ENCODE peak calls at places on chromosome 21, in seven cellular contexts. W is trophoblast cell, D is mesendoderm, V is IMR-90, B is mesenchymal stem cell, O is H9, C is H1. I is an unnamed sample.

GRCh38 chr21:25983745-25984144 is 186.8 kb downstream of the APP start:
- DNase-seq in W (no peak), D (peak; percentile 39), V (no peak), B (no peak), O (no peak), C (no peak), I (no peak)

GRCh38 chr21:27406297-27407009 is 439.6 kb upstream of the ADAMTS5 start:
- DNase-seq in W (no peak), D (peak; percentile 11), V (peak; percentile 79), B (peak; percentile 36), O (no peak), C (no peak), I (no peak)

GRCh38 chr21:32411366-32412161 is 942 bp upstream of the EVA1C start:
- DNase-seq in W (peak; percentile 25), D (no peak), V (peak; percentile 38), B (peak; percentile 15), O (peak; percentile 39), C (no peak), I (no peak)

GRCh38 chr21:34198232-34199120 is 125.1 kb downstream of the MRPS6 start:
- DNase-seq in W (no peak), D (no peak), V (no peak), B (no peak), O (no peak), C (no peak), I (no peak)

GRCh38 chr21:37682908-37683307 is 233.3 kb downstream of the KCNJ6 start:
- DNase-seq in W (no peak), D (no peak), V (no peak), B (no peak), O (no peak), C (no peak), I (no peak)

GRCh38 chr21:42983869-42984268 is 9.5 kb downstream of the PKNOX1 start:
- DNase-seq in W (no peak), D (no peak), V (no peak), B (no peak), O (no peak), C (no peak), I (no peak)

GRCh38 chr21:41783476-41784150 is 16.8 kb upstream of the RIPK4 start:
- DNase-seq in W (peak; percentile 100), D (no peak), V (no peak), B (no peak), O (no peak), C (no peak), I (no peak)

GRCh38 chr21:41953831-41954653 is at the start of gene C2CD2:
- DNase-seq in W (peak; percentile 67), D (peak; percentile 85), V (peak; percentile 73), B (peak; percentile 85), O (peak; percentile 80), C (no peak), I (peak; percentile 42)

GRCh38 chr21:34822957-34823356 is 154.2 kb downstream of the CLIC6 start:
- DNase-seq in W (peak; percentile 43), D (peak; percentile 22), V (peak; percentile 68), B (peak; percentile 66), O (no peak), C (no peak), I (no peak)

GRCh38 chr21:19771881-19772280 is 1226.3 kb upstream of the NCAM2 start:
- DNase-seq in W (no peak), D (no peak), V (no peak), B (no peak), O (no peak), C (no peak), I (no peak)

GRCh38 chr21:36369064-36369685 is 16.0 kb upstream of the CHAF1B start:
- DNase-seq in W (no peak), D (no peak), V (no peak), B (no peak), O (no peak), C (no peak), I (no peak)

GRCh38 chr21:17388226-17388625 is 124.6 kb upstream of the CXADR start:
- DNase-seq in W (no peak), D (peak; percentile 23), V (no peak), B (no peak), O (no peak), C (no peak), I (no peak)

GRCh38 chr21:42352433-42353095 is 1.8 kb upstream of the TFF2 start:
- DNase-seq in W (no peak), D (no peak), V (no peak), B (no peak), O (no peak), C (no peak), I (no peak)

GRCh38 chr21:42542196-42542595 is 28.5 kb downstream of the SLC37A1 start:
- DNase-seq in W (no peak), D (no peak), V (no peak), B (no peak), O (no peak), C (no peak), I (no peak)

GRCh38 chr21:32392880-32393676 is at the start of gene URB1:
- DNase-seq in W (peak; percentile 92), D (peak; percentile 84), V (peak; percentile 65), B (peak; percentile 66), O (peak; percentile 93), C (peak; percentile 34), I (peak; percentile 43)

GRCh38 chr21:21463456-21463855 is 465.2 kb downstream of the NCAM2 start:
- DNase-seq in W (no peak), D (no peak), V (no peak), B (no peak), O (no peak), C (no peak), I (no peak)

GRCh38 chr21:41678944-41679343 is 87.9 kb downstream of the RIPK4 start:
- DNase-seq in W (peak; percentile 100), D (peak; percentile 99), V (peak; percentile 94), B (peak; percentile 87), O (peak; percentile 98), C (peak; percentile 82), I (peak; percentile 90)

GRCh38 chr21:31191553-31191952 is 152.5 kb downstream of the TIAM1 start:
- DNase-seq in W (no peak), D (no peak), V (peak; percentile 6), B (no peak), O (no peak), C (no peak), I (no peak)
- H3K18ac ChIP-seq in W (no peak overlapping the region), D (no peak overlapping the region), V (no peak overlapping the region), B (no peak overlapping the region), O (no peak overlapping the region), C (no peak overlapping the region), I (no peak overlapping the region)

GRCh38 chr21:18636897-18637296 is 233.3 kb upstream of the TMPRSS15 start:
- DNase-seq in W (no peak), D (no peak), V (no peak), B (no peak), O (no peak), C (no peak), I (no peak)
- H3K18ac ChIP-seq in W (no peak overlapping the region), D (no peak overlapping the region), V (no peak overlapping the region), B (no peak overlapping the region), O (no peak overlapping the region), C (no peak overlapping the region), I (no peak overlapping the region)

DNA sequence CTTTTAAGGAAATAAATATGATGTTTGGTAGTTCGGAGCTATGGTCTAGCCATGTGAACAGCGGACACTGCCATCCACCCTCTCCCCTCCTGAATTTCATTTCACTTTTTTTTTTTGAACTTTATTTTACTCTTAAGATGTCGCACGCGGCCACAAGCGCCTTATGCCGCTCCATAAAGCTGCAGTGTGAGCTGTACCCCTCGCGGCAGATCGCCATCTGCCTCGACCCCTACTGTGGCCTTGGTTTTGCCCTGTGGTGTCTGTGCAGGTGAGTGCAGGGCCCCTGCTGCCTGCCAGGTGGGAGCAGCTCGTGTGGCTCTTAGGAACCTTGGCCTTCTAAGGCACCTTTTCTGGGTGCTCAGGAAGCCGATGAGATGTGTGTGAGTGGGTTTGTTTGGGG is 48.1 kb downstream of the S100B start:
- DNase-seq in W (no peak), D (no peak), V (no peak), B (no peak), O (no peak), C (no peak), I (no peak)
- H3K18ac ChIP-seq in W (no peak overlapping the region), D (no peak overlapping the region), V (no peak overlapping the region), B (no peak overlapping the region), O (no peak overlapping the region), C (no peak overlapping the region), I (no peak overlapping the region)

GRCh38 chr21:28795251-28795650 is 197.4 kb downstream of the LTN1 start:
- DNase-seq in W (peak; percentile 30), D (no peak), V (no peak), B (no peak), O (no peak), C (no peak), I (no peak)
- H3K18ac ChIP-seq in W (no peak overlapping the region), D (no peak overlapping the region), V (peak overlapping the region; percentile 65), B (no peak overlapping the region), O (no peak overlapping the region), C (no peak overlapping the region), I (no peak overlapping the region)

GRCh38 chr21:46546799-46547198 is 58.1 kb downstream of the S100B start:
- DNase-seq in W (no peak), D (no peak), V (no peak), B (no peak), O (no peak), C (no peak), I (no peak)
- H3K18ac ChIP-seq in W (no peak overlapping the region), D (no peak overlapping the region), V (no peak overlapping the region), B (no peak overlapping the region), O (no peak overlapping the region), C (no peak overlapping the region), I (no peak overlapping the region)

GRCh38 chr21:44999428-44999971 is 59.7 kb downstream of the SLX9 start:
- DNase-seq in W (no peak), D (no peak), V (no peak), B (no peak), O (no peak), C (no peak), I (no peak)
- H3K18ac ChIP-seq in W (no peak overlapping the region), D (no peak overlapping the region), V (no peak overlapping the region), B (no peak overlapping the region), O (no peak overlapping the region), C (no peak overlapping the region), I (peak overlapping the region; percentile 3)

GRCh38 chr21:38929137-38929536 is 123.4 kb downstream of the ETS2 start:
- DNase-seq in W (no peak), D (no peak), V (no peak), B (no peak), O (no peak), C (no peak), I (no peak)

GRCh38 chr21:38929652-38930051 is 123.9 kb downstream of the ETS2 start:
- DNase-seq in W (no peak), D (no peak), V (no peak), B (no peak), O (no peak), C (no peak), I (no peak)

GRCh38 chr21:38925923-38926322 is 120.2 kb downstream of the ETS2 start:
- DNase-seq in W (no peak), D (no peak), V (peak; percentile 89), B (peak; percentile 96), O (no peak), C (no peak), I (no peak)

GRCh38 chr21:38930065-38930464 is 124.3 kb downstream of the ETS2 start:
- DNase-seq in W (no peak), D (peak; percentile 54), V (no peak), B (peak; percentile 26), O (no peak), C (no peak), I (no peak)

DNA sequence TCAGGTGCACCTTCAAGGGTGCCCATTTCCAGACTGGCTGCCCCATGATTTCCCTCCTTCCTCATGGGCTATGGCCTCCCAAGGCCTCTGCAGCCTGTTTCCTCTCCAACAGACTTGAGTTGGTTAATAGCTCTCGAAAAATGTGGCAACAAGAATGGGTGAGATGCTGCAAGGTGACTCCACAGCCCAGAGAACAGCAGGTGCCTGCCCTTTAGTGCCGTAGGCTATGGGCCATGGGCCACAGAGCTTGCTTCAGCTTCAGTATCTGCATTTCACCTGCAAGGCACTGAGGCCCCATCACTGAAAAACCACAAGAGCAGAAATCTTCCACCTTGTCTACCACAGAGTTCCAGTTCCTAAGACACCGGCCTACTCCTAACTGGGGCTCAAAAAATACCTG is 122.0 kb downstream of the ETS2 start:
- DNase-seq in W (peak; percentile 77), D (no peak), V (no peak), B (no peak), O (no peak), C (no peak), I (no peak)
- H3K18ac ChIP-seq in W (no peak overlapping the region), D (no peak overlapping the region), V (no peak overlapping the region), B (peak overlapping the region; percentile 90), O (no peak overlapping the region), C (no peak overlapping the region), I (no peak overlapping the region)

I was measured in neuronal stem cell.